ENCODE peak calls at places on chromosome 1, in seven cellular contexts. L, B, T, W, K, X and I are unnamed samples.

GRCh38 chr1:167199656-167200055 is 21.0 kb upstream of the POU2F1 start:
- DNase-seq in L (no peak), K (no peak), X (no peak), B (no peak), T (no peak), W (no peak), I (no peak)

GRCh38 chr1:152774875-152775274 is at the start of gene LCE1F:
- DNase-seq in X (no peak), T (no peak), W (no peak), B (no peak), K (no peak), L (no peak), I (no peak)

GRCh38 chr1:27590917-27591508 is 12.9 kb downstream of the AHDC1 start:
- DNase-seq in B (no peak), L (no peak), K (no peak), X (no peak), W (no peak), T (peak), I (no peak)

GRCh38 chr1:74767490-74767889 is 34.5 kb downstream of the TYW3 start:
- DNase-seq in W (no peak), K (peak), T (peak), L (no peak), X (no peak), B (no peak), I (no peak)

GRCh38 chr1:108886292-108886691 is 9.5 kb downstream of the GPSM2 start:
- DNase-seq in T (no peak), K (no peak), X (no peak), B (no peak), W (no peak), L (no peak), I (no peak)

GRCh38 chr1:29123871-29124365 is at the start of gene TMEM200B:
- DNase-seq in K (no peak), W (peak), L (no peak), B (no peak), T (no peak), X (no peak), I (no peak)

GRCh38 chr1:30768830-30769718 is 11.5 kb upstream of the LAPTM5 start:
- DNase-seq in B (no peak), K (no peak), L (no peak), T (peak), W (no peak), X (no peak), I (no peak)

GRCh38 chr1:34407140-34407539 is 230.4 kb downstream of the C1orf94 start:
- DNase-seq in W (no peak), K (no peak), T (no peak), L (peak), X (no peak), B (no peak), I (no peak)

GRCh38 chr1:203796223-203796747 is 862 bp downstream of the ZBED6 start:
- DNase-seq in L (peak), K (peak), B (no peak), W (no peak), X (peak), T (no peak), I (no peak)

GRCh38 chr1:30474818-30475200 is 248.6 kb downstream of the MATN1 start:
- DNase-seq in K (no peak), X (no peak), B (no peak), T (no peak), L (no peak), W (no peak), I (no peak)

GRCh38 chr1:245516178-245516829 is 361.5 kb downstream of the KIF26B start:
- DNase-seq in X (no peak), W (peak), T (no peak), L (no peak), B (no peak), K (no peak), I (peak)

GRCh38 chr1:81662913-81663526 is 137.7 kb upstream of the ADGRL2 start:
- DNase-seq in X (no peak), W (no peak), K (no peak), T (no peak), L (no peak), B (no peak), I (no peak)

GRCh38 chr1:1088801-1089680 is 14.9 kb upstream of the RNF223 start:
- DNase-seq in L (no peak), W (no peak), X (no peak), T (no peak), K (no peak), B (no peak), I (no peak)

GRCh38 chr1:90475623-90476022 is 241.5 kb downstream of the BARHL2 start:
- DNase-seq in W (no peak), B (no peak), X (no peak), L (no peak), K (no peak), T (no peak), I (no peak)

GRCh38 chr1:218384576-218384975 is 39.4 kb downstream of the TGFB2 start:
- DNase-seq in B (no peak), L (no peak), X (no peak), K (peak), W (no peak), T (no peak), I (no peak)

GRCh38 chr1:22831729-22832413 is 121.2 kb downstream of the EPHB2 start:
- DNase-seq in W (no peak), L (no peak), K (peak), X (no peak), T (no peak), B (no peak), I (no peak)

GRCh38 chr1:185541861-185542260 is 192.3 kb upstream of the HMCN1 start:
- DNase-seq in W (no peak), L (no peak), K (peak), B (no peak), X (no peak), T (no peak), I (no peak)